ENCODE peak calls at places on chromosome 5, in seven cellular contexts. E is HTR-8/SVneo, Y is substantia nigra, D is heart left ventricle, X is GM19239, Z is AG10803, W is ovary. I is an unnamed sample.

GRCh38 chr5:122180863-122181519 is 51.6 kb downstream of the ZNF474 start:
- DNase-seq in E (peak; percentile 28), Y (no peak), D (no peak), X (no peak), Z (peak; percentile 86), W (no peak), I (no peak)

GRCh38 chr5:42949348-42950090 is 90.6 kb downstream of the ANXA2R start:
- DNase-seq in E (peak; percentile 38), Y (no peak), D (peak; percentile 78), X (peak; percentile 54), Z (peak; percentile 82), W (no peak), I (peak; percentile 40)

GRCh38 chr5:117133198-117133597 is 558.6 kb upstream of the SEMA6A start:
- DNase-seq in E (no peak), Y (no peak), D (no peak), X (no peak), Z (no peak), W (no peak), I (no peak)

GRCh38 chr5:62432618-62433064 is 20.1 kb downstream of the IPO11 start:
- DNase-seq in E (no peak), Y (no peak), D (no peak), X (no peak), Z (peak; percentile 40), W (no peak), I (no peak)

GRCh38 chr5:65459995-65460394 is 21.7 kb downstream of the ADAMTS6 start:
- DNase-seq in E (no peak), Y (no peak), D (no peak), X (no peak), Z (no peak), W (no peak), I (no peak)

GRCh38 chr5:146529984-146530383 is 14.0 kb upstream of the GPR151 start:
- DNase-seq in E (no peak), Y (no peak), D (no peak), X (no peak), Z (no peak), W (no peak), I (peak; percentile 13)

GRCh38 chr5:89847743-89848142 is 561.8 kb downstream of the CETN3 start:
- DNase-seq in E (no peak), Y (no peak), D (no peak), X (no peak), Z (no peak), W (no peak), I (no peak)

GRCh38 chr5:88944751-88945507 is 61.9 kb upstream of the MEF2C start:
- DNase-seq in E (no peak), Y (no peak), D (no peak), X (no peak), Z (peak; percentile 77), W (no peak), I (no peak)

GRCh38 chr5:180801596-180802324 is 846 bp downstream of the MGAT1 start:
- DNase-seq in E (no peak), Y (no peak), D (no peak), X (no peak), Z (no peak), W (no peak), I (no peak)

GRCh38 chr5:149205625-149206523 is 64.6 kb downstream of the ABLIM3 start:
- DNase-seq in E (no peak), Y (no peak), D (no peak), X (no peak), Z (peak; percentile 63), W (no peak), I (no peak)

GRCh38 chr5:54608423-54609085 is 91.0 kb downstream of the SNX18 start:
- DNase-seq in E (no peak), Y (no peak), D (no peak), X (no peak), Z (peak; percentile 12), W (no peak), I (no peak)

GRCh38 chr5:62689599-62690368 is 111.2 kb downstream of the LRRC70 start:
- DNase-seq in E (no peak), Y (no peak), D (no peak), X (no peak), Z (no peak), W (no peak), I (no peak)

GRCh38 chr5:147902606-147903115 is 3.7 kb downstream of the C5orf46 start:
- DNase-seq in E (no peak), Y (no peak), D (no peak), X (no peak), Z (no peak), W (no peak), I (no peak)

GRCh38 chr5:178465861-178466288 is 124.3 kb downstream of the COL23A1 start:
- DNase-seq in E (no peak), Y (no peak), D (no peak), X (no peak), Z (no peak), W (no peak), I (no peak)

GRCh38 chr5:101429241-101429640 is 526.2 kb upstream of the ST8SIA4 start:
- DNase-seq in E (no peak), Y (no peak), D (no peak), X (no peak), Z (peak; percentile 73), W (no peak), I (no peak)

GRCh38 chr5:17317499-17317898 is 100.1 kb downstream of the BASP1 start:
- DNase-seq in E (no peak), Y (no peak), D (no peak), X (no peak), Z (no peak), W (no peak), I (no peak)

GRCh38 chr5:113824307-113824706 is 310.8 kb downstream of the YTHDC2 start:
- DNase-seq in E (no peak), Y (no peak), D (no peak), X (no peak), Z (no peak), W (no peak), I (no peak)

GRCh38 chr5:55900068-55900467 is 48.9 kb downstream of the IL31RA start:
- DNase-seq in E (no peak), Y (no peak), D (no peak), X (no peak), Z (no peak), W (no peak), I (no peak)

GRCh38 chr5:38621331-38621730 is 64.9 kb upstream of the LIFR start:
- DNase-seq in E (no peak), Y (no peak), D (no peak), X (no peak), Z (no peak), W (no peak), I (no peak)

GRCh38 chr5:36240779-36241635 is 718 bp downstream of the NADK2 start:
- DNase-seq in E (peak; percentile 74), Y (peak; percentile 47), D (peak; percentile 82), X (peak; percentile 29), Z (peak; percentile 56), W (peak; percentile 83), I (peak; percentile 23)